ENCODE peak calls at places on chromosomes 1 and 21, in six cellular contexts. One of them, this sample, is unnamed.

GRCh38 chr1:87794788-87795614 is 466.3 kb downstream of the LMO4 start:
- ATAC-seq in GM12878: no peak
- ATAC-seq in omental fat pad: peak; percentile 82
- ATAC-seq in effector memory CD8-positive, alpha-beta T cell: no peak
- ATAC-seq in T-helper 17 cell: no peak
- ATAC-seq in stimulated activated effector memory CD8-positive, alpha-beta T cell treated with anti-CD3 and anti-CD28 coated beads, Interleukin-12 subunit alpha, Interleukin-12 subunit beta, amount 100 ng/mL, for 72 hours: peak; percentile 34
- ATAC-seq in this sample: no peak

GRCh38 chr1:69737527-69738176 is 169.9 kb downstream of the LRRC7 start:
- ATAC-seq in GM12878: peak; percentile 90
- ATAC-seq in omental fat pad: no peak
- ATAC-seq in effector memory CD8-positive, alpha-beta T cell: no peak
- ATAC-seq in T-helper 17 cell: no peak
- ATAC-seq in stimulated activated effector memory CD8-positive, alpha-beta T cell treated with anti-CD3 and anti-CD28 coated beads, Interleukin-12 subunit alpha, Interleukin-12 subunit beta, amount 100 ng/mL, for 72 hours: no peak
- ATAC-seq in this sample: peak; percentile 25

GRCh38 chr1:91637539-91637994 is 136.9 kb downstream of the CDC7 start:
- ATAC-seq in GM12878: no peak
- ATAC-seq in omental fat pad: no peak
- ATAC-seq in effector memory CD8-positive, alpha-beta T cell: no peak
- ATAC-seq in T-helper 17 cell: no peak
- ATAC-seq in stimulated activated effector memory CD8-positive, alpha-beta T cell treated with anti-CD3 and anti-CD28 coated beads, Interleukin-12 subunit alpha, Interleukin-12 subunit beta, amount 100 ng/mL, for 72 hours: no peak
- ATAC-seq in this sample: no peak

GRCh38 chr1:184866991-184867788 is 107.1 kb downstream of the NIBAN1 start:
- ATAC-seq in GM12878: peak; percentile 94
- ATAC-seq in omental fat pad: peak; percentile 80
- ATAC-seq in effector memory CD8-positive, alpha-beta T cell: peak; percentile 89
- ATAC-seq in T-helper 17 cell: peak; percentile 89
- ATAC-seq in stimulated activated effector memory CD8-positive, alpha-beta T cell treated with anti-CD3 and anti-CD28 coated beads, Interleukin-12 subunit alpha, Interleukin-12 subunit beta, amount 100 ng/mL, for 72 hours: peak; percentile 93
- ATAC-seq in this sample: peak; percentile 83

GRCh38 chr1:98437540-98437939 is 224.0 kb upstream of the SNX7 start:
- ATAC-seq in GM12878: no peak
- ATAC-seq in omental fat pad: no peak
- ATAC-seq in effector memory CD8-positive, alpha-beta T cell: no peak
- ATAC-seq in T-helper 17 cell: no peak
- ATAC-seq in stimulated activated effector memory CD8-positive, alpha-beta T cell treated with anti-CD3 and anti-CD28 coated beads, Interleukin-12 subunit alpha, Interleukin-12 subunit beta, amount 100 ng/mL, for 72 hours: no peak
- ATAC-seq in this sample: no peak

GRCh38 chr21:41751621-41752020 is 15.2 kb downstream of the RIPK4 start:
- ATAC-seq in GM12878: no peak
- ATAC-seq in omental fat pad: no peak
- ATAC-seq in effector memory CD8-positive, alpha-beta T cell: no peak
- ATAC-seq in T-helper 17 cell: no peak
- ATAC-seq in stimulated activated effector memory CD8-positive, alpha-beta T cell treated with anti-CD3 and anti-CD28 coated beads, Interleukin-12 subunit alpha, Interleukin-12 subunit beta, amount 100 ng/mL, for 72 hours: no peak
- ATAC-seq in this sample: no peak

GRCh38 chr21:46554431-46555224 is 50.3 kb downstream of the S100B start:
- ATAC-seq in GM12878: no peak
- ATAC-seq in omental fat pad: no peak
- ATAC-seq in effector memory CD8-positive, alpha-beta T cell: no peak
- ATAC-seq in T-helper 17 cell: no peak
- ATAC-seq in stimulated activated effector memory CD8-positive, alpha-beta T cell treated with anti-CD3 and anti-CD28 coated beads, Interleukin-12 subunit alpha, Interleukin-12 subunit beta, amount 100 ng/mL, for 72 hours: no peak
- ATAC-seq in this sample: no peak

GRCh38 chr1:26190373-26190987 is at the start of gene CATSPER4:
- ATAC-seq in GM12878: no peak
- ATAC-seq in omental fat pad: no peak
- ATAC-seq in effector memory CD8-positive, alpha-beta T cell: peak; percentile 24
- ATAC-seq in T-helper 17 cell: no peak
- ATAC-seq in stimulated activated effector memory CD8-positive, alpha-beta T cell treated with anti-CD3 and anti-CD28 coated beads, Interleukin-12 subunit alpha, Interleukin-12 subunit beta, amount 100 ng/mL, for 72 hours: no peak
- ATAC-seq in this sample: no peak

GRCh38 chr1:183417691-183418491 is at the start of gene NMNAT2:
- ATAC-seq in GM12878: no peak
- ATAC-seq in omental fat pad: no peak
- ATAC-seq in effector memory CD8-positive, alpha-beta T cell: no peak
- ATAC-seq in T-helper 17 cell: no peak
- ATAC-seq in stimulated activated effector memory CD8-positive, alpha-beta T cell treated with anti-CD3 and anti-CD28 coated beads, Interleukin-12 subunit alpha, Interleukin-12 subunit beta, amount 100 ng/mL, for 72 hours: no peak
- ATAC-seq in this sample: peak; percentile 39

GRCh38 chr1:58005212-58005611 is 541.3 kb downstream of the OMA1 start:
- ATAC-seq in GM12878: no peak
- ATAC-seq in omental fat pad: no peak
- ATAC-seq in effector memory CD8-positive, alpha-beta T cell: no peak
- ATAC-seq in T-helper 17 cell: no peak
- ATAC-seq in stimulated activated effector memory CD8-positive, alpha-beta T cell treated with anti-CD3 and anti-CD28 coated beads, Interleukin-12 subunit alpha, Interleukin-12 subunit beta, amount 100 ng/mL, for 72 hours: no peak
- ATAC-seq in this sample: no peak

GRCh38 chr1:23651069-23651808 is 40.4 kb upstream of the RPL11 start:
- ATAC-seq in GM12878: no peak
- ATAC-seq in omental fat pad: peak; percentile 41
- ATAC-seq in effector memory CD8-positive, alpha-beta T cell: no peak
- ATAC-seq in T-helper 17 cell: no peak
- ATAC-seq in stimulated activated effector memory CD8-positive, alpha-beta T cell treated with anti-CD3 and anti-CD28 coated beads, Interleukin-12 subunit alpha, Interleukin-12 subunit beta, amount 100 ng/mL, for 72 hours: no peak
- ATAC-seq in this sample: peak; percentile 93

GRCh38 chr1:151158311-151158710 is 1.9 kb downstream of the TNFAIP8L2 start:
- ATAC-seq in GM12878: no peak
- ATAC-seq in omental fat pad: no peak
- ATAC-seq in effector memory CD8-positive, alpha-beta T cell: no peak
- ATAC-seq in T-helper 17 cell: no peak
- ATAC-seq in stimulated activated effector memory CD8-positive, alpha-beta T cell treated with anti-CD3 and anti-CD28 coated beads, Interleukin-12 subunit alpha, Interleukin-12 subunit beta, amount 100 ng/mL, for 72 hours: peak; percentile 51
- ATAC-seq in this sample: no peak

GRCh38 chr1:77824694-77825355 is 45.4 kb downstream of the MIGA1 start:
- ATAC-seq in GM12878: no peak
- ATAC-seq in omental fat pad: no peak
- ATAC-seq in effector memory CD8-positive, alpha-beta T cell: no peak
- ATAC-seq in T-helper 17 cell: no peak
- ATAC-seq in stimulated activated effector memory CD8-positive, alpha-beta T cell treated with anti-CD3 and anti-CD28 coated beads, Interleukin-12 subunit alpha, Interleukin-12 subunit beta, amount 100 ng/mL, for 72 hours: no peak
- ATAC-seq in this sample: no peak

GRCh38 chr1:194367121-194367520 is 1180.7 kb upstream of the B3GALT2 start:
- ATAC-seq in GM12878: no peak
- ATAC-seq in omental fat pad: no peak
- ATAC-seq in effector memory CD8-positive, alpha-beta T cell: no peak
- ATAC-seq in T-helper 17 cell: no peak
- ATAC-seq in stimulated activated effector memory CD8-positive, alpha-beta T cell treated with anti-CD3 and anti-CD28 coated beads, Interleukin-12 subunit alpha, Interleukin-12 subunit beta, amount 100 ng/mL, for 72 hours: no peak
- ATAC-seq in this sample: no peak